ENCODE peak calls at places on chromosomes 11 and 22, in eight cellular contexts. S is uterus, D is fibroblast of lung, P is colonic mucosa, B is mesendoderm, A is IMR-90, Y is mammary epithelial cell, T is A549. Z is an unnamed sample. For H3K4me1, the result is how much of the 10 kb centered on the place peaks cover.

GRCh38 chr22:45306139-45306538 is 3.6 kb upstream of the FAM118A start:
- DNase-seq in S (no peak), D (no peak), P (no peak), B (no peak), A (no peak), Y (no peak), T (no peak), Z (no peak)

GRCh38 chr11:94342250-94342649 is 37.9 kb downstream of the IZUMO1R start:
- DNase-seq in S (no peak), D (no peak), P (no peak), B (no peak), A (no peak), Y (no peak), T (no peak), Z (no peak)

GRCh38 chr11:128502736-128503135 is 84.6 kb downstream of the ETS1 start:
- DNase-seq in S (no peak), D (peak), P (no peak), B (no peak), A (peak), Y (peak), T (no peak), Z (no peak)

GRCh38 chr11:62560566-62561103 is 13.1 kb downstream of the EEF1G start:
- DNase-seq in S (peak), D (peak), P (peak), B (peak), A (peak), Y (peak), T (peak), Z (peak)

GRCh38 chr11:65571940-65572339 is 398 bp upstream of the FAM89B start:
- DNase-seq in S (no peak), D (peak), P (no peak), B (peak), A (peak), Y (peak), T (peak), Z (no peak)

GRCh38 chr11:57224537-57224936 is 12.5 kb downstream of the APLNR start:
- DNase-seq in S (no peak), D (no peak), P (no peak), B (no peak), A (peak), Y (peak), T (peak), Z (no peak)

GRCh38 chr11:85316967-85317366 is 310.2 kb downstream of the DLG2 start:
- DNase-seq in S (no peak), D (no peak), P (no peak), B (no peak), A (no peak), Y (no peak), T (no peak), Z (no peak)

GRCh38 chr11:62073061-62073460 is 50.8 kb upstream of the INCENP start:
- DNase-seq in S (no peak), D (no peak), P (no peak), B (no peak), A (no peak), Y (no peak), T (no peak), Z (no peak)

GRCh38 chr11:35146711-35147110 is 7.7 kb downstream of the CD44 start:
- DNase-seq in S (no peak), D (no peak), P (no peak), B (no peak), A (peak), Y (no peak), T (no peak), Z (no peak)

GRCh38 chr11:111555255-111555654 is 14.7 kb downstream of the LAYN start:
- DNase-seq in S (no peak), D (no peak), P (no peak), B (no peak), A (peak), Y (peak), T (no peak), Z (no peak)

GRCh38 chr11:11179239-11179638 is 173.8 kb downstream of the CSNK2A3 start:
- DNase-seq in S (no peak), D (peak), P (no peak), B (peak), A (peak), Y (peak), T (peak), Z (no peak)

GRCh38 chr11:124657922-124658321 is 15.6 kb downstream of the SIAE start:
- DNase-seq in S (no peak), D (peak), P (no peak), B (no peak), A (no peak), Y (no peak), T (no peak), Z (no peak)

GRCh38 chr11:13984616-13985474 is 22.3 kb downstream of the SPON1 start:
- DNase-seq in S (no peak), D (peak), P (no peak), B (no peak), A (peak), Y (no peak), T (no peak), Z (no peak)

GRCh38 chr11:110200836-110201235 is 95.6 kb downstream of the RDX start:
- DNase-seq in S (no peak), D (no peak), P (no peak), B (no peak), A (no peak), Y (no peak), T (no peak), Z (no peak)

GRCh38 chr22:30733081-30733680 is 38.5 kb downstream of the OSBP2 start:
- DNase-seq in S (no peak), D (peak), P (no peak), B (no peak), A (peak), Y (no peak), T (no peak), Z (no peak)

GRCh38 chr11:102626686-102627085 is 1.6 kb upstream of the MMP20 start:
- DNase-seq in S (no peak), D (no peak), P (no peak), B (no peak), A (peak), Y (no peak), T (no peak), Z (no peak)

GRCh38 chr11:48134221-48134922 is 82.2 kb upstream of the OR4B1 start:
- DNase-seq in S (no peak), D (no peak), P (no peak), B (no peak), A (no peak), Y (no peak), T (no peak), Z (no peak)

GRCh38 chr11:122746050-122746478 is 90.5 kb downstream of the UBASH3B start:
- DNase-seq in S (no peak), D (no peak), P (no peak), B (no peak), A (no peak), Y (no peak), T (no peak), Z (no peak)

GRCh38 chr11:36034572-36035331 is 90.9 kb downstream of the LDLRAD3 start:
- DNase-seq in S (no peak), D (peak), P (no peak), B (no peak), A (peak), Y (peak), T (peak), Z (no peak)

GRCh38 chr11:60870733-60871377 is 3.5 kb downstream of the ZP1 start:
- DNase-seq in S (no peak), D (no peak), P (no peak), B (no peak), A (no peak), Y (no peak), T (no peak), Z (no peak)

GRCh38 chr11:79480864-79481263 is 40.0 kb upstream of the TENM4 start:
- DNase-seq in S (no peak), D (no peak), P (no peak), B (no peak), A (no peak), Y (no peak), T (no peak), Z (no peak)

GRCh38 chr11:124799384-124800225 is 601 bp downstream of the MSANTD2 start:
- DNase-seq in S (peak), D (peak), P (peak), B (peak), A (peak), Y (peak), T (no peak), Z (peak)

GRCh38 chr11:2927851-2928604 is 1.2 kb downstream of the PHLDA2 start:
- DNase-seq in S (no peak), D (peak), P (peak), B (no peak), A (peak), Y (peak), T (peak), Z (peak)

GRCh38 chr11:120214581-120214980 is 3.7 kb downstream of the OAF start:
- DNase-seq in S (no peak), D (no peak), P (no peak), B (no peak), A (no peak), Y (no peak), T (no peak), Z (no peak)

GRCh38 chr11:46238078-46238966 is 39.1 kb upstream of the CREB3L1 start:
- DNase-seq in S (peak), D (peak), P (peak), B (peak), A (peak), Y (peak), T (peak), Z (peak)

GRCh38 chr22:33844273-33844672 is 76.0 kb downstream of the LARGE1 start:
- DNase-seq in S (no peak), D (no peak), P (no peak), B (peak), A (no peak), Y (no peak), T (no peak), Z (no peak)

DNA sequence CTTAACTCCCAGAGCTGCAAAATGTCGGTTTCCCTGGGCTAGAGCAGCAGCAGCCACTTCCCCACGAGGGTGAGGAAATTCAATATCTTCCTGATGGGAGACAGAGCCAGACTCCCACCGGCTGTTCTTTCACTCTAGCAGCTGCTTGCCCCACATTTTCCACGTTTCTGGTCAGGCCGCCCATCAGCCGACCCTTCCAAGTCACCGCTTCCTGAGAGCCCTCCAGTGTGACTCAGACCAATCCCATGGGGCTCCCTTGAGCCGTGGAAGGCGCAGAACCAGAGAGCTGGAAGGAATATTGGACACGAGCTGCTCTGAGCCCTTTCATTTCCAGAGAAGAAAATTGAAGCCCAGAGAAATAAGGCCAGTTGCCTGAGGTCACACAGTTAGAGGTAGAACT is 227.0 kb downstream of the ADAMTS15 start:
- DNase-seq in S (peak), D (peak), P (no peak), B (no peak), A (peak), Y (no peak), T (no peak), Z (peak)
- H3K4me3 ChIP-seq in S (no peak), D (no peak), P (no peak), B (no peak), A (no peak), Y (no peak), T (no peak), Z (no peak)

GRCh38 chr22:27814993-27815392 is 13.4 kb upstream of the MN1 start:
- DNase-seq in S (no peak), D (no peak), P (no peak), B (no peak), A (no peak), Y (no peak), T (no peak), Z (no peak)

GRCh38 chr22:27820896-27821866 is 19.6 kb upstream of the MN1 start:
- DNase-seq in S (no peak), D (no peak), P (no peak), B (peak), A (no peak), Y (peak), T (no peak), Z (no peak)

GRCh38 chr22:27815826-27816530 is 14.4 kb upstream of the MN1 start:
- DNase-seq in S (no peak), D (no peak), P (no peak), B (no peak), A (no peak), Y (no peak), T (no peak), Z (no peak)

GRCh38 chr22:27811778-27812177 is 10.2 kb upstream of the MN1 start:
- DNase-seq in S (no peak), D (no peak), P (no peak), B (no peak), A (no peak), Y (no peak), T (no peak), Z (no peak)

GRCh38 chr22:27816552-27816951 is 15.0 kb upstream of the MN1 start:
- DNase-seq in S (no peak), D (no peak), P (no peak), B (no peak), A (no peak), Y (no peak), T (no peak), Z (no peak)
- H3K27ac ChIP-seq in S (no peak), D (no peak), P (no peak), B (no peak), A (no peak), Y (no peak), T (no peak), Z (no peak)

GRCh38 chr22:37577957-37578356 is 1.9 kb downstream of the LGALS2 start:
- DNase-seq in S (no peak), D (no peak), P (no peak), B (no peak), A (no peak), Y (no peak), T (no peak), Z (no peak)

GRCh38 chr22:37575490-37576003 is 4.3 kb downstream of the LGALS2 start:
- DNase-seq in S (no peak), D (no peak), P (no peak), B (no peak), A (no peak), Y (no peak), T (no peak), Z (no peak)

GRCh38 chr22:37582526-37582925 is 2.6 kb upstream of the LGALS2 start:
- DNase-seq in S (no peak), D (no peak), P (no peak), B (no peak), A (no peak), Y (no peak), T (no peak), Z (no peak)

GRCh38 chr22:37581534-37581933 is 1.6 kb upstream of the LGALS2 start:
- DNase-seq in S (peak), D (no peak), P (peak), B (no peak), A (no peak), Y (no peak), T (no peak), Z (peak)
- H3K4me1 ChIP-seq in S (under half), D (under half), P (under half), B (under half), A (under half), Y (under half), T (under half), Z (under half)

GRCh38 chr11:58578635-58579191 is at the start of gene ZFP91:
- DNase-seq in S (peak), D (peak), P (peak), B (peak), A (peak), Y (peak), T (peak), Z (peak)

GRCh38 chr11:58579192-58580129 is 598 bp downstream of the ZFP91 start:
- DNase-seq in S (peak), D (peak), P (peak), B (peak), A (peak), Y (peak), T (peak), Z (peak)

GRCh38 chr11:58577441-58578135 is 1.3 kb upstream of the ZFP91 start:
- DNase-seq in S (no peak), D (peak), P (peak), B (no peak), A (peak), Y (peak), T (no peak), Z (peak)

GRCh38 chr11:58576792-58577440 is 1.3 kb upstream of the LPXN start:
- DNase-seq in S (no peak), D (peak), P (no peak), B (peak), A (peak), Y (peak), T (no peak), Z (no peak)

DNA sequence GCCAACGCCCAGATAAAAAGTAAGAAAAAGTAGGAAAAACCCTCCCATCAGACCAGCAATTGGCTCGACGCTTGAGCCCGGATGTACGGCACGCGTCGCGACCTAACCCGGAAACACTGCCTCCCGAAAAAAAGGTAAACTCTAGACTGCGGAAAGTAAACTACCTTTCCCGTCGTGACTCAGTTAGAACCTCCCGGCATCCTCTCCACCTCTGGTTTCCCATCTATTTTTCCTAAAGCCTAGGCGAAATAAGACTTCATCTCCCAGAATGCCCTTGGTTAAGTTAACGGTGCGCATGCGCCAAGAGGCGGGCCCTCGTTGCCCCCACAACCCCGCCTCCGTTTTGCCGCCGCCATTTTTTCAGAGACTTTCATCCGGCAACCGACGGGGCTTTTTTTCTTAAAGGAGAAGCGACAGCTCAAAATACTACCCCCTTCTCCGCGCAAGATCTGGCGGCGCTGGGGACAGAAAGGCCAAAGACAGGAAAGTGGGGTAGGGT is 678 bp upstream of the ZFP91 start:
- DNase-seq in S (peak), D (peak), P (peak), B (peak), A (peak), Y (peak), T (peak), Z (peak)
- H3K4me3 ChIP-seq in S (peak), D (peak), P (peak), B (peak), A (peak), Y (peak), T (peak), Z (peak)

GRCh38 chr22:37911273-37911672 is 5.2 kb downstream of the MICALL1 start:
- DNase-seq in S (no peak), D (no peak), P (no peak), B (peak), A (no peak), Y (no peak), T (no peak), Z (no peak)
- H3K27ac ChIP-seq in S (peak), D (no peak), P (no peak), B (peak), A (no peak), Y (no peak), T (no peak), Z (no peak)

GRCh38 chr22:19107730-19108074 is 14.5 kb downstream of the DGCR2 start:
- DNase-seq in S (no peak), D (no peak), P (no peak), B (no peak), A (no peak), Y (no peak), T (no peak), Z (no peak)
- H3K4me1 ChIP-seq in S (under half), D (under half), P (under half), B (under half), A (under half), Y (under half), T (under half), Z (half or more)

DNA sequence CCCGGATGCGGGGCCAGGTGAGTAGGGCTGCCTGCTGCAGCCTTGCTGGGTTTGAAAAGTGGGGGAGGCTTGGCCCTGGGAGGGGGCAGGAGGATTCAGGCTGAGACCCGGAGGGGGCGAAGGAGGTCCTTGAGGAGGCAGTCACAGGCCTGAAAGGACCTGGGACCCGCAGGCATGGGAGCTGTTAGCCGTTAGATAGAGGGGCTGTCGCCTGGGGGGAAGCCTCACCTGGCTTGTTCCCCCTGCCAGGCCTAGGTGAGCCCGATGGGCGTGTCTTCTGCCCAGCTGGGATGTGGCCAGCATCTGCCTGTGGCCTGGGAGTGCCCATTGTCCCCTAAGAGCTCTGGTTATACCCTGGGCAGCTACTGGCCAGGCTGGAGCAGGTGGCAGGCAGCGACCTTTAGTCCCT is 1.8 kb upstream of the DUSP8 start:
- DNase-seq in S (peak), D (no peak), P (no peak), B (no peak), A (no peak), Y (peak), T (no peak), Z (peak)
- H3K4me3 ChIP-seq in S (no peak), D (no peak), P (peak), B (no peak), A (no peak), Y (no peak), T (peak), Z (peak)